ENCODE peak calls at places on chromosomes 5 and 9, in five cellular contexts. One of them, this sample, is unnamed.

GRCh38 chr9:92709240-92709639 is 39.3 kb upstream of the IPPK start:
- DNase-seq in kidney: no peak
- DNase-seq in breast epithelium: no peak
- DNase-seq in endothelial cell: no peak
- DNase-seq in GM10248: no peak
- DNase-seq in this sample: no peak

GRCh38 chr5:59789197-59789596 is 104.3 kb downstream of the PDE4D start:
- DNase-seq in endothelial cell: no peak
- DNase-seq in breast epithelium: no peak
- DNase-seq in kidney: no peak
- DNase-seq in GM10248: no peak
- DNase-seq in this sample: no peak

GRCh38 chr5:149011084-149011483 is 51.8 kb downstream of the SH3TC2 start:
- DNase-seq in endothelial cell: no peak
- DNase-seq in breast epithelium: no peak
- DNase-seq in GM10248: no peak
- DNase-seq in kidney: no peak
- DNase-seq in this sample: no peak

GRCh38 chr9:33234511-33235467 is 5.2 kb upstream of the SPINK4 start:
- DNase-seq in endothelial cell: no peak
- DNase-seq in breast epithelium: no peak
- DNase-seq in GM10248: no peak
- DNase-seq in kidney: no peak
- DNase-seq in this sample: no peak

GRCh38 chr9:99419099-99419498 is 197.0 kb downstream of the SEC61B start:
- DNase-seq in endothelial cell: no peak
- DNase-seq in GM10248: no peak
- DNase-seq in breast epithelium: no peak
- DNase-seq in kidney: no peak
- DNase-seq in this sample: no peak

GRCh38 chr5:148998174-148998797 is 64.6 kb downstream of the SH3TC2 start:
- DNase-seq in endothelial cell: peak; percentile 39
- DNase-seq in GM10248: peak; percentile 34
- DNase-seq in kidney: no peak
- DNase-seq in breast epithelium: peak; percentile 35
- DNase-seq in this sample: no peak

GRCh38 chr9:131258186-131258585 is 18.1 kb downstream of the FAM78A start:
- DNase-seq in endothelial cell: no peak
- DNase-seq in kidney: no peak
- DNase-seq in GM10248: no peak
- DNase-seq in breast epithelium: no peak
- DNase-seq in this sample: no peak

GRCh38 chr9:127122176-127123151 is at the start of gene ANGPTL2:
- DNase-seq in GM10248: peak; percentile 37
- DNase-seq in kidney: peak; percentile 97
- DNase-seq in breast epithelium: peak; percentile 75
- DNase-seq in endothelial cell: peak; percentile 59
- DNase-seq in this sample: no peak

GRCh38 chr5:58383459-58383858 is 76.4 kb downstream of the PLK2 start:
- DNase-seq in kidney: no peak
- DNase-seq in breast epithelium: no peak
- DNase-seq in GM10248: no peak
- DNase-seq in endothelial cell: no peak
- DNase-seq in this sample: no peak

GRCh38 chr9:70043689-70044449 is at the start of gene MAMDC2:
- DNase-seq in kidney: peak; percentile 76
- DNase-seq in breast epithelium: peak; percentile 46
- DNase-seq in endothelial cell: peak; percentile 49
- DNase-seq in GM10248: no peak
- DNase-seq in this sample: no peak

GRCh38 chr9:96327694-96328352 is 25.8 kb upstream of the HSD17B3 start:
- DNase-seq in breast epithelium: no peak
- DNase-seq in kidney: no peak
- DNase-seq in GM10248: peak; percentile 62
- DNase-seq in endothelial cell: peak; percentile 55
- DNase-seq in this sample: peak; percentile 41

GRCh38 chr5:32964246-32964645 is 253.1 kb downstream of the NPR3 start:
- DNase-seq in kidney: no peak
- DNase-seq in GM10248: no peak
- DNase-seq in breast epithelium: no peak
- DNase-seq in endothelial cell: no peak
- DNase-seq in this sample: no peak

GRCh38 chr5:32027717-32028321 is 146.3 kb downstream of the GOLPH3 start:
- DNase-seq in endothelial cell: peak; percentile 31
- DNase-seq in GM10248: no peak
- DNase-seq in breast epithelium: peak; percentile 60
- DNase-seq in kidney: no peak
- DNase-seq in this sample: no peak

GRCh38 chr5:62475072-62475471 is 62.5 kb downstream of the IPO11 start:
- DNase-seq in breast epithelium: no peak
- DNase-seq in GM10248: no peak
- DNase-seq in kidney: no peak
- DNase-seq in endothelial cell: no peak
- DNase-seq in this sample: no peak

GRCh38 chr5:150645070-150645700 is 4.7 kb downstream of the SYNPO start:
- DNase-seq in kidney: peak; percentile 95
- DNase-seq in breast epithelium: peak; percentile 61
- DNase-seq in GM10248: no peak
- DNase-seq in endothelial cell: no peak
- DNase-seq in this sample: no peak

GRCh38 chr5:37889612-37890317 is 49.9 kb upstream of the GDNF start:
- DNase-seq in GM10248: no peak
- DNase-seq in endothelial cell: no peak
- DNase-seq in breast epithelium: no peak
- DNase-seq in kidney: no peak
- DNase-seq in this sample: no peak

GRCh38 chr5:176901260-176902101 is 2.3 kb upstream of the HK3 start:
- DNase-seq in endothelial cell: no peak
- DNase-seq in kidney: no peak
- DNase-seq in breast epithelium: peak; percentile 6
- DNase-seq in GM10248: peak; percentile 60
- DNase-seq in this sample: no peak

GRCh38 chr9:115121140-115121710 is 3.3 kb upstream of the TNC start:
- DNase-seq in kidney: no peak
- DNase-seq in endothelial cell: no peak
- DNase-seq in GM10248: no peak
- DNase-seq in breast epithelium: no peak
- DNase-seq in this sample: no peak

GRCh38 chr5:94130077-94130476 is 388.7 kb upstream of the POU5F2 start:
- DNase-seq in kidney: no peak
- DNase-seq in endothelial cell: no peak
- DNase-seq in breast epithelium: no peak
- DNase-seq in GM10248: no peak
- DNase-seq in this sample: no peak

GRCh38 chr5:1357946-1358725 is 13.2 kb upstream of the CLPTM1L start:
- DNase-seq in GM10248: no peak
- DNase-seq in kidney: peak; percentile 38
- DNase-seq in breast epithelium: no peak
- DNase-seq in endothelial cell: no peak
- DNase-seq in this sample: no peak

GRCh38 chr5:177171961-177172360 is 38.4 kb downstream of the NSD1 start:
- DNase-seq in GM10248: no peak
- DNase-seq in kidney: no peak
- DNase-seq in endothelial cell: no peak
- DNase-seq in breast epithelium: no peak
- DNase-seq in this sample: no peak

GRCh38 chr5:69167488-69167845 is 517 bp downstream of the CCNB1 start:
- DNase-seq in kidney: no peak
- DNase-seq in GM10248: peak; percentile 31
- DNase-seq in breast epithelium: no peak
- DNase-seq in endothelial cell: peak; percentile 11
- DNase-seq in this sample: no peak

GRCh38 chr9:32551491-32552049 is 557 bp upstream of the SMIM27 start:
- DNase-seq in GM10248: peak; percentile 29
- DNase-seq in endothelial cell: peak; percentile 28
- DNase-seq in breast epithelium: peak; percentile 32
- DNase-seq in kidney: no peak
- DNase-seq in this sample: no peak

GRCh38 chr9:107131108-107131799 is 151.8 kb upstream of the RAD23B start:
- DNase-seq in GM10248: no peak
- DNase-seq in endothelial cell: no peak
- DNase-seq in breast epithelium: peak; percentile 59
- DNase-seq in kidney: peak; percentile 81
- DNase-seq in this sample: peak; percentile 90

GRCh38 chr5:26582350-26583040 is 455.9 kb downstream of the CDH9 start:
- DNase-seq in endothelial cell: no peak
- DNase-seq in GM10248: no peak
- DNase-seq in kidney: no peak
- DNase-seq in breast epithelium: no peak
- DNase-seq in this sample: no peak

GRCh38 chr9:136606687-136607333 is 55.9 kb upstream of the EGFL7 start:
- DNase-seq in GM10248: no peak
- DNase-seq in endothelial cell: no peak
- DNase-seq in breast epithelium: no peak
- DNase-seq in kidney: no peak
- DNase-seq in this sample: no peak

GRCh38 chr5:126015244-126016054 is 407.8 kb upstream of the GRAMD2B start:
- DNase-seq in endothelial cell: no peak
- DNase-seq in GM10248: no peak
- DNase-seq in breast epithelium: no peak
- DNase-seq in kidney: no peak
- DNase-seq in this sample: no peak

GRCh38 chr5:127517480-127518318 is at the start of gene PRRC1:
- DNase-seq in breast epithelium: peak; percentile 68
- DNase-seq in GM10248: peak; percentile 92
- DNase-seq in kidney: peak; percentile 93
- DNase-seq in endothelial cell: peak; percentile 78
- DNase-seq in this sample: peak; percentile 32

GRCh38 chr9:75185585-75186170 is 97.4 kb downstream of the OSTF1 start:
- DNase-seq in kidney: no peak
- DNase-seq in breast epithelium: no peak
- DNase-seq in endothelial cell: peak; percentile 64
- DNase-seq in GM10248: peak; percentile 26
- DNase-seq in this sample: no peak
- TF ChIP-seq CTCF in kidney: peak; percentile 52
- TF ChIP-seq CTCF in breast epithelium: peak; percentile 33
- TF ChIP-seq CTCF in endothelial cell: peak; percentile 77
- TF ChIP-seq CTCF in GM10248: peak; percentile 67
- TF ChIP-seq CTCF in this sample: peak; percentile 60

DNA sequence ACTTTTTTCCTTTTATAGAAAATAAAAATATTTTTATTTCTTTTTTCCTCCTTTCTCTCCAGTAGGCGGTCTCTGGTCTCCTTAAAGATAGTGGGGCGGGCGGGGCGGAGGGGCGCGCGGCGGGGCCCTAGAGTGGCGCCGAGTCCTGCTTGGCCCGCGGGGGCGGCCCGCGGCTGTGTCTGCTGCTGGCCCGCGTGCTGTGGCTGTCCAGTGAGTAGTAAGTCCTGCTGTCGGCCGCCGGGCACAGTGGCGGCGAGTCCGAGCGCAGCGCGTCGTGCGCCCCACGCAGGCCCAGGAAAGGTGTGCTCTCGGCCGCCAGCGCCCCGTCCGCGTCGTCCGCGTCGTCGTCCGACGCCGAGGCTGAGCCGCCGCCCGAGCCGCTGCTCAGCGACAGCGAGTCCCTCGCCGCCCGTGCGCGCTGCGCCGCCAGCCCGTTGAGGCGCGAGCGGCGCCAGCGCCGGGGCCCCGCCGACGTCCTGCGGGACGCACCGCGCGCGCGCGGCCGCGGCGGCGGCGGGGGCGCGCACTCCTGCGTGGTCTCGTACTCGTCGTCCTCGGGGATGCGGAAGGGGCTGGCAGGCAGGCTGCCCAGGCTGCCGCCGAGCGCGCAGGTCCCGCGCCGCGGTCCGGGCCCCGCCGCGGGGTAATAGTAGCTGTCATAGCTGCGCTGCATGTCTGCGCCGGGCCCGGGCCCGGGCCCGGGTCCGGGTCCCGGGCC is 52.3 kb downstream of the PSD2 start:
- DNase-seq in breast epithelium: no peak
- DNase-seq in endothelial cell: peak; percentile 61
- DNase-seq in GM10248: peak; percentile 71
- DNase-seq in kidney: peak; percentile 90
- DNase-seq in this sample: no peak
- TF ChIP-seq CTCF in breast epithelium: no peak
- TF ChIP-seq CTCF in endothelial cell: no peak
- TF ChIP-seq CTCF in GM10248: no peak
- TF ChIP-seq CTCF in kidney: no peak
- TF ChIP-seq CTCF in this sample: no peak

DNA sequence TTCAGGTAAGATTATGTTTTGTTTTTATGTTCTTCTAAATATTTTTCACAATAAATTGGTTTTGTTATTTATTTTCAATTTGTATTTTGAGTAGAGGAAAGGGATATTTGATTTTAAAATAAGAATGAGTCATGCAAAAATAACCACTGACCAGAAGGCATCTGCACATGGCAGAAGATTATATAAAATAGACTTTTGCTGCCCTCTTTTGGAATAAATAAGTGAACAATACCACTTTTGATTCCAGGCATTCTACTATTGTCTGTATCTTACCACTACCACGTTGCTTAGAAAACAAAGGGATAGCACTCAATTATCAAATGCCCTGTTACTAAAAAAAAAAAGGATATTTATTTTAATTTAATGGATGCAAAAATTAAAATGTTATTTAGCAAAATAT is 227.3 kb upstream of the ITGA1 start:
- DNase-seq in breast epithelium: no peak
- DNase-seq in kidney: no peak
- DNase-seq in endothelial cell: no peak
- DNase-seq in GM10248: no peak
- DNase-seq in this sample: no peak
- TF ChIP-seq CTCF in breast epithelium: no peak
- TF ChIP-seq CTCF in kidney: no peak
- TF ChIP-seq CTCF in endothelial cell: no peak
- TF ChIP-seq CTCF in GM10248: no peak
- TF ChIP-seq CTCF in this sample: peak; percentile 48

GRCh38 chr5:16585028-16585667 is 31.6 kb downstream of the RETREG1 start:
- DNase-seq in kidney: no peak
- DNase-seq in endothelial cell: no peak
- DNase-seq in breast epithelium: no peak
- DNase-seq in GM10248: no peak
- DNase-seq in this sample: no peak
- TF ChIP-seq CTCF in kidney: peak; percentile 20
- TF ChIP-seq CTCF in endothelial cell: peak; percentile 40
- TF ChIP-seq CTCF in breast epithelium: peak; percentile 11
- TF ChIP-seq CTCF in GM10248: peak; percentile 36
- TF ChIP-seq CTCF in this sample: peak; percentile 28

This sample was measured in D721Med.